ENCODE peak calls at places on chromosomes 12 and 14, in nine cellular contexts. W, E, C, Y, K, P, V, B and R are unnamed samples.

GRCh38 chr12:54463034-54463433 is 10.4 kb downstream of the GTSF1 start:
- DNase-seq in K (no peak), Y (no peak), W (no peak), P (no peak), C (no peak), V (peak; percentile 81), E (no peak), B (no peak), R (peak; percentile 79)

GRCh38 chr14:94009767-94010166 is 12.7 kb downstream of the CCDC197 start:
- DNase-seq in C (no peak), P (no peak), V (no peak), Y (no peak), E (no peak), B (no peak), W (no peak), K (no peak), R (no peak)

GRCh38 chr12:3743803-3744202 is 9.1 kb downstream of the CRACR2A start:
- DNase-seq in E (no peak), Y (no peak), W (no peak), K (no peak), B (no peak), C (no peak), P (no peak), V (no peak), R (no peak)

GRCh38 chr14:38256358-38256840 is 506 bp upstream of the CLEC14A start:
- DNase-seq in Y (no peak), C (no peak), E (no peak), K (no peak), V (no peak), P (no peak), B (no peak), W (no peak), R (peak; percentile 13)

GRCh38 chr12:2456813-2457186 is 338.0 kb upstream of the FKBP4 start:
- DNase-seq in C (no peak), K (no peak), E (no peak), B (no peak), W (no peak), V (no peak), P (no peak), Y (peak; percentile 30), R (no peak)

GRCh38 chr14:82855912-82856381 is 1322.3 kb upstream of the SEL1L start:
- DNase-seq in P (no peak), B (no peak), W (peak; percentile 50), V (no peak), C (no peak), E (no peak), K (no peak), Y (peak; percentile 86), R (peak; percentile 23)

GRCh38 chr12:12784911-12785814 is at the start of gene APOLD1:
- DNase-seq in B (no peak), E (no peak), C (peak; percentile 34), W (no peak), K (no peak), P (no peak), Y (no peak), V (no peak), R (no peak)

GRCh38 chr12:40261937-40262336 is 37.1 kb downstream of the LRRK2 start:
- DNase-seq in K (no peak), C (no peak), W (no peak), Y (no peak), P (no peak), V (no peak), B (no peak), E (no peak), R (no peak)

GRCh38 chr12:90102957-90103652 is 394.5 kb upstream of the ATP2B1 start:
- DNase-seq in C (peak; percentile 25), B (no peak), K (no peak), V (no peak), E (no peak), W (peak; percentile 60), P (no peak), Y (peak; percentile 49), R (peak; percentile 40)

GRCh38 chr12:50550530-50551223 is 45.9 kb downstream of the DIP2B start:
- DNase-seq in C (no peak), W (no peak), B (no peak), K (no peak), V (no peak), P (no peak), Y (no peak), E (no peak), R (no peak)

GRCh38 chr12:123816896-123817537 is 54.9 kb downstream of the DNAH10 start:
- DNase-seq in E (no peak), Y (no peak), V (no peak), K (no peak), B (no peak), C (no peak), P (no peak), W (no peak), R (no peak)

GRCh38 chr14:70148911-70149675 is 39.7 kb downstream of the SLC8A3 start:
- DNase-seq in C (no peak), V (no peak), P (no peak), Y (no peak), W (no peak), B (no peak), K (no peak), E (no peak), R (no peak)

GRCh38 chr12:53495903-53496751 is 3.1 kb downstream of the MAP3K12 start:
- DNase-seq in K (no peak), Y (no peak), V (peak; percentile 48), C (no peak), E (no peak), B (no peak), P (no peak), W (no peak), R (peak; percentile 74)

GRCh38 chr12:131047789-131048610 is 94.3 kb downstream of the ADGRD1 start:
- DNase-seq in W (no peak), E (no peak), Y (no peak), C (no peak), V (no peak), P (no peak), B (no peak), K (no peak), R (no peak)

GRCh38 chr14:87334997-87335675 is 657.8 kb downstream of the GALC start:
- DNase-seq in W (no peak), C (no peak), E (no peak), B (no peak), P (no peak), Y (no peak), K (no peak), V (no peak), R (peak; percentile 31)

GRCh38 chr12:57619434-57620244 is 8.4 kb downstream of the ARHGEF25 start:
- DNase-seq in P (no peak), Y (no peak), K (no peak), V (no peak), E (no peak), C (no peak), W (no peak), B (no peak), R (no peak)

GRCh38 chr14:24251880-24252288 is 9.5 kb upstream of the TINF2 start:
- DNase-seq in Y (no peak), E (no peak), V (no peak), K (no peak), P (no peak), C (no peak), B (no peak), W (no peak), R (no peak)

GRCh38 chr12:76384560-76384959 is 36.3 kb upstream of the BBS10 start:
- DNase-seq in V (no peak), E (no peak), P (no peak), W (no peak), Y (no peak), K (no peak), B (no peak), C (no peak), R (no peak)

GRCh38 chr14:76997257-76997970 is 31.1 kb downstream of the IRF2BPL start:
- DNase-seq in W (no peak), C (no peak), E (no peak), K (no peak), P (no peak), Y (no peak), B (no peak), V (no peak), R (no peak)

GRCh38 chr12:67927815-67928214 is 61.4 kb upstream of the IFNG-AS1 start:
- DNase-seq in K (no peak), P (no peak), C (no peak), V (no peak), B (no peak), Y (no peak), E (no peak), W (no peak), R (no peak)

GRCh38 chr12:9750276-9751203 is 10.2 kb downstream of the CD69 start:
- DNase-seq in B (peak; percentile 46), K (no peak), V (peak; percentile 28), W (peak; percentile 67), P (peak; percentile 18), E (no peak), C (peak; percentile 60), Y (peak; percentile 61), R (peak; percentile 38)

GRCh38 chr12:122094735-122095561 is 16.4 kb downstream of the MLXIP start:
- DNase-seq in K (no peak), E (no peak), B (no peak), Y (no peak), V (no peak), W (no peak), C (no peak), P (peak; percentile 29), R (peak; percentile 17)

GRCh38 chr12:104957388-104958008 is 592 bp downstream of the SLC41A2 start:
- DNase-seq in V (no peak), Y (peak; percentile 53), B (peak; percentile 13), P (no peak), C (no peak), K (no peak), W (no peak), E (no peak), R (no peak)

GRCh38 chr14:104283197-104284106 is 145.1 kb downstream of the KIF26A start:
- DNase-seq in K (no peak), C (no peak), V (no peak), Y (no peak), E (no peak), W (no peak), B (no peak), P (no peak), R (no peak)

GRCh38 chr12:119828300-119828699 is 48.8 kb downstream of the CIT start:
- DNase-seq in W (no peak), B (no peak), E (no peak), V (no peak), P (no peak), Y (no peak), C (no peak), K (no peak), R (no peak)

GRCh38 chr12:89391726-89392336 is 39.5 kb upstream of the DUSP6 start:
- DNase-seq in P (no peak), K (no peak), B (no peak), C (no peak), Y (no peak), V (no peak), W (no peak), E (no peak), R (no peak)

GRCh38 chr12:9933966-9934365 is 1.8 kb upstream of the CLEC2A start:
- DNase-seq in W (no peak), P (no peak), E (no peak), V (peak; percentile 55), B (no peak), K (no peak), C (no peak), Y (no peak), R (peak; percentile 13)

GRCh38 chr12:47039079-47039478 is 40.3 kb upstream of the PCED1B start:
- DNase-seq in C (no peak), E (no peak), P (no peak), K (no peak), V (no peak), B (no peak), Y (no peak), W (no peak), R (no peak)

GRCh38 chr14:33848706-33849454 is 102.0 kb downstream of the EGLN3 start:
- DNase-seq in C (peak; percentile 53), K (no peak), B (no peak), Y (peak; percentile 53), P (peak; percentile 42), W (peak; percentile 22), E (no peak), V (peak; percentile 20), R (no peak)